ENCODE peak calls at places on chromosomes 11 and 22, in nine cellular contexts. One of them, this sample, is unnamed.

GRCh38 chr11:61061081-61061826 is 41.0 kb upstream of the CD5 start:
- DNase-seq in left colon: peak
- DNase-seq in stimulated activated CD8-positive, alpha-beta memory T cell treated with anti-CD3 and anti-CD28 coated beads, Interleukin-15, amount 100 ng/mL, for 24 hours: peak
- DNase-seq in fibroblast of the aortic adventitia: peak
- DNase-seq in HEK293T: no peak
- DNase-seq in cardiac muscle cell: peak
- DNase-seq in heart right ventricle: no peak
- DNase-seq in COR-L47: no peak
- DNase-seq in left cardiac atrium: no peak
- DNase-seq in this sample: no peak

GRCh38 chr11:82972103-82972502 is 70.6 kb downstream of the DDIAS start:
- DNase-seq in HEK293T: no peak
- DNase-seq in cardiac muscle cell: no peak
- DNase-seq in heart right ventricle: no peak
- DNase-seq in stimulated activated CD8-positive, alpha-beta memory T cell treated with anti-CD3 and anti-CD28 coated beads, Interleukin-15, amount 100 ng/mL, for 24 hours: no peak
- DNase-seq in left cardiac atrium: no peak
- DNase-seq in left colon: no peak
- DNase-seq in COR-L47: no peak
- DNase-seq in fibroblast of the aortic adventitia: no peak
- DNase-seq in this sample: no peak

GRCh38 chr11:66966351-66966750 is 8.2 kb upstream of the PC start:
- DNase-seq in cardiac muscle cell: no peak
- DNase-seq in COR-L47: no peak
- DNase-seq in stimulated activated CD8-positive, alpha-beta memory T cell treated with anti-CD3 and anti-CD28 coated beads, Interleukin-15, amount 100 ng/mL, for 24 hours: no peak
- DNase-seq in left colon: no peak
- DNase-seq in HEK293T: no peak
- DNase-seq in left cardiac atrium: no peak
- DNase-seq in heart right ventricle: no peak
- DNase-seq in fibroblast of the aortic adventitia: no peak
- DNase-seq in this sample: no peak

GRCh38 chr11:17428930-17429329 is 40.5 kb upstream of the KCNJ11 start:
- DNase-seq in HEK293T: no peak
- DNase-seq in left cardiac atrium: no peak
- DNase-seq in COR-L47: no peak
- DNase-seq in fibroblast of the aortic adventitia: no peak
- DNase-seq in left colon: no peak
- DNase-seq in heart right ventricle: no peak
- DNase-seq in cardiac muscle cell: no peak
- DNase-seq in stimulated activated CD8-positive, alpha-beta memory T cell treated with anti-CD3 and anti-CD28 coated beads, Interleukin-15, amount 100 ng/mL, for 24 hours: no peak
- DNase-seq in this sample: no peak

GRCh38 chr22:19766506-19767426 is 6.2 kb downstream of the TBX1 start:
- DNase-seq in fibroblast of the aortic adventitia: no peak
- DNase-seq in stimulated activated CD8-positive, alpha-beta memory T cell treated with anti-CD3 and anti-CD28 coated beads, Interleukin-15, amount 100 ng/mL, for 24 hours: no peak
- DNase-seq in left cardiac atrium: peak
- DNase-seq in HEK293T: no peak
- DNase-seq in cardiac muscle cell: peak
- DNase-seq in left colon: peak
- DNase-seq in heart right ventricle: peak
- DNase-seq in COR-L47: no peak
- DNase-seq in this sample: peak

GRCh38 chr11:107549253-107549953 is 16.1 kb downstream of the ALKBH8 start:
- DNase-seq in heart right ventricle: no peak
- DNase-seq in left cardiac atrium: no peak
- DNase-seq in cardiac muscle cell: peak
- DNase-seq in HEK293T: peak
- DNase-seq in fibroblast of the aortic adventitia: peak
- DNase-seq in stimulated activated CD8-positive, alpha-beta memory T cell treated with anti-CD3 and anti-CD28 coated beads, Interleukin-15, amount 100 ng/mL, for 24 hours: no peak
- DNase-seq in COR-L47: peak
- DNase-seq in left colon: no peak
- DNase-seq in this sample: no peak

GRCh38 chr22:48943567-48944432 is 883.9 kb downstream of the BRD1 start:
- DNase-seq in fibroblast of the aortic adventitia: no peak
- DNase-seq in COR-L47: peak
- DNase-seq in stimulated activated CD8-positive, alpha-beta memory T cell treated with anti-CD3 and anti-CD28 coated beads, Interleukin-15, amount 100 ng/mL, for 24 hours: no peak
- DNase-seq in HEK293T: peak
- DNase-seq in heart right ventricle: no peak
- DNase-seq in left cardiac atrium: peak
- DNase-seq in cardiac muscle cell: no peak
- DNase-seq in left colon: no peak
- DNase-seq in this sample: no peak

GRCh38 chr11:134849833-134850232 is 437.8 kb upstream of the B3GAT1 start:
- DNase-seq in left colon: no peak
- DNase-seq in fibroblast of the aortic adventitia: no peak
- DNase-seq in stimulated activated CD8-positive, alpha-beta memory T cell treated with anti-CD3 and anti-CD28 coated beads, Interleukin-15, amount 100 ng/mL, for 24 hours: no peak
- DNase-seq in HEK293T: no peak
- DNase-seq in left cardiac atrium: no peak
- DNase-seq in cardiac muscle cell: no peak
- DNase-seq in heart right ventricle: no peak
- DNase-seq in COR-L47: no peak
- DNase-seq in this sample: no peak

GRCh38 chr11:1744137-1744878 is 6.1 kb downstream of the IFITM10 start:
- DNase-seq in left cardiac atrium: peak
- DNase-seq in stimulated activated CD8-positive, alpha-beta memory T cell treated with anti-CD3 and anti-CD28 coated beads, Interleukin-15, amount 100 ng/mL, for 24 hours: no peak
- DNase-seq in HEK293T: no peak
- DNase-seq in cardiac muscle cell: no peak
- DNase-seq in heart right ventricle: peak
- DNase-seq in COR-L47: no peak
- DNase-seq in fibroblast of the aortic adventitia: no peak
- DNase-seq in left colon: no peak
- DNase-seq in this sample: peak

GRCh38 chr22:39392341-39392948 is 7.1 kb upstream of the TAB1 start:
- DNase-seq in fibroblast of the aortic adventitia: no peak
- DNase-seq in COR-L47: no peak
- DNase-seq in left cardiac atrium: no peak
- DNase-seq in stimulated activated CD8-positive, alpha-beta memory T cell treated with anti-CD3 and anti-CD28 coated beads, Interleukin-15, amount 100 ng/mL, for 24 hours: no peak
- DNase-seq in HEK293T: no peak
- DNase-seq in cardiac muscle cell: peak
- DNase-seq in heart right ventricle: no peak
- DNase-seq in left colon: no peak
- DNase-seq in this sample: no peak

GRCh38 chr11:77086521-77087472 is 15.8 kb upstream of the OMP start:
- DNase-seq in stimulated activated CD8-positive, alpha-beta memory T cell treated with anti-CD3 and anti-CD28 coated beads, Interleukin-15, amount 100 ng/mL, for 24 hours: no peak
- DNase-seq in left colon: peak
- DNase-seq in COR-L47: no peak
- DNase-seq in heart right ventricle: no peak
- DNase-seq in left cardiac atrium: peak
- DNase-seq in HEK293T: no peak
- DNase-seq in fibroblast of the aortic adventitia: no peak
- DNase-seq in cardiac muscle cell: peak
- DNase-seq in this sample: peak

GRCh38 chr11:107157809-107158187 is 139.5 kb upstream of the GUCY1A2 start:
- DNase-seq in left colon: no peak
- DNase-seq in HEK293T: no peak
- DNase-seq in COR-L47: no peak
- DNase-seq in left cardiac atrium: no peak
- DNase-seq in fibroblast of the aortic adventitia: peak
- DNase-seq in cardiac muscle cell: peak
- DNase-seq in stimulated activated CD8-positive, alpha-beta memory T cell treated with anti-CD3 and anti-CD28 coated beads, Interleukin-15, amount 100 ng/mL, for 24 hours: no peak
- DNase-seq in heart right ventricle: no peak
- DNase-seq in this sample: no peak

GRCh38 chr11:125228425-125228824 is 63.9 kb downstream of the PKNOX2 start:
- DNase-seq in left cardiac atrium: no peak
- DNase-seq in left colon: no peak
- DNase-seq in fibroblast of the aortic adventitia: no peak
- DNase-seq in cardiac muscle cell: no peak
- DNase-seq in COR-L47: no peak
- DNase-seq in stimulated activated CD8-positive, alpha-beta memory T cell treated with anti-CD3 and anti-CD28 coated beads, Interleukin-15, amount 100 ng/mL, for 24 hours: no peak
- DNase-seq in HEK293T: no peak
- DNase-seq in heart right ventricle: no peak
- DNase-seq in this sample: no peak

GRCh38 chr11:125167954-125168821 is 3.6 kb downstream of the PKNOX2 start:
- DNase-seq in cardiac muscle cell: peak
- DNase-seq in COR-L47: no peak
- DNase-seq in stimulated activated CD8-positive, alpha-beta memory T cell treated with anti-CD3 and anti-CD28 coated beads, Interleukin-15, amount 100 ng/mL, for 24 hours: no peak
- DNase-seq in HEK293T: no peak
- DNase-seq in left colon: no peak
- DNase-seq in fibroblast of the aortic adventitia: peak
- DNase-seq in left cardiac atrium: no peak
- DNase-seq in heart right ventricle: no peak
- DNase-seq in this sample: no peak

GRCh38 chr22:41096391-41096790 is 4.0 kb downstream of the EP300 start:
- DNase-seq in stimulated activated CD8-positive, alpha-beta memory T cell treated with anti-CD3 and anti-CD28 coated beads, Interleukin-15, amount 100 ng/mL, for 24 hours: no peak
- DNase-seq in heart right ventricle: no peak
- DNase-seq in cardiac muscle cell: no peak
- DNase-seq in left colon: no peak
- DNase-seq in fibroblast of the aortic adventitia: no peak
- DNase-seq in COR-L47: no peak
- DNase-seq in HEK293T: no peak
- DNase-seq in left cardiac atrium: no peak
- DNase-seq in this sample: no peak

GRCh38 chr22:19821523-19822300 is 33.0 kb downstream of the GNB1L start:
- DNase-seq in cardiac muscle cell: no peak
- DNase-seq in HEK293T: no peak
- DNase-seq in fibroblast of the aortic adventitia: no peak
- DNase-seq in COR-L47: no peak
- DNase-seq in stimulated activated CD8-positive, alpha-beta memory T cell treated with anti-CD3 and anti-CD28 coated beads, Interleukin-15, amount 100 ng/mL, for 24 hours: no peak
- DNase-seq in left cardiac atrium: no peak
- DNase-seq in left colon: no peak
- DNase-seq in heart right ventricle: no peak
- DNase-seq in this sample: no peak

GRCh38 chr11:134939046-134939445 is 527.0 kb upstream of the B3GAT1 start:
- DNase-seq in HEK293T: no peak
- DNase-seq in heart right ventricle: no peak
- DNase-seq in left colon: no peak
- DNase-seq in left cardiac atrium: no peak
- DNase-seq in stimulated activated CD8-positive, alpha-beta memory T cell treated with anti-CD3 and anti-CD28 coated beads, Interleukin-15, amount 100 ng/mL, for 24 hours: no peak
- DNase-seq in cardiac muscle cell: no peak
- DNase-seq in fibroblast of the aortic adventitia: no peak
- DNase-seq in COR-L47: no peak
- DNase-seq in this sample: no peak

GRCh38 chr11:77814848-77815247 is 5.7 kb downstream of the RSF1 start:
- DNase-seq in left colon: no peak
- DNase-seq in cardiac muscle cell: no peak
- DNase-seq in HEK293T: no peak
- DNase-seq in fibroblast of the aortic adventitia: no peak
- DNase-seq in COR-L47: no peak
- DNase-seq in stimulated activated CD8-positive, alpha-beta memory T cell treated with anti-CD3 and anti-CD28 coated beads, Interleukin-15, amount 100 ng/mL, for 24 hours: no peak
- DNase-seq in heart right ventricle: no peak
- DNase-seq in left cardiac atrium: no peak
- DNase-seq in this sample: no peak

GRCh38 chr22:30362632-30363281 is 6.0 kb downstream of the CCDC157 start:
- DNase-seq in left colon: no peak
- DNase-seq in cardiac muscle cell: no peak
- DNase-seq in left cardiac atrium: no peak
- DNase-seq in COR-L47: peak
- DNase-seq in HEK293T: no peak
- DNase-seq in heart right ventricle: no peak
- DNase-seq in fibroblast of the aortic adventitia: no peak
- DNase-seq in stimulated activated CD8-positive, alpha-beta memory T cell treated with anti-CD3 and anti-CD28 coated beads, Interleukin-15, amount 100 ng/mL, for 24 hours: no peak
- DNase-seq in this sample: no peak

GRCh38 chr22:40498454-40499186 is 128.2 kb downstream of the SGSM3 start:
- DNase-seq in left colon: no peak
- DNase-seq in COR-L47: peak
- DNase-seq in HEK293T: no peak
- DNase-seq in stimulated activated CD8-positive, alpha-beta memory T cell treated with anti-CD3 and anti-CD28 coated beads, Interleukin-15, amount 100 ng/mL, for 24 hours: no peak
- DNase-seq in heart right ventricle: no peak
- DNase-seq in cardiac muscle cell: peak
- DNase-seq in fibroblast of the aortic adventitia: peak
- DNase-seq in left cardiac atrium: no peak
- DNase-seq in this sample: no peak

GRCh38 chr22:46763051-46763705 is 728 bp downstream of the TBC1D22A start:
- DNase-seq in heart right ventricle: peak
- DNase-seq in cardiac muscle cell: peak
- DNase-seq in left colon: no peak
- DNase-seq in HEK293T: no peak
- DNase-seq in stimulated activated CD8-positive, alpha-beta memory T cell treated with anti-CD3 and anti-CD28 coated beads, Interleukin-15, amount 100 ng/mL, for 24 hours: no peak
- DNase-seq in left cardiac atrium: no peak
- DNase-seq in COR-L47: no peak
- DNase-seq in fibroblast of the aortic adventitia: peak
- DNase-seq in this sample: no peak

GRCh38 chr22:42366815-42367581 is 65.2 kb downstream of the NFAM1 start:
- DNase-seq in stimulated activated CD8-positive, alpha-beta memory T cell treated with anti-CD3 and anti-CD28 coated beads, Interleukin-15, amount 100 ng/mL, for 24 hours: no peak
- DNase-seq in COR-L47: no peak
- DNase-seq in left colon: peak
- DNase-seq in HEK293T: no peak
- DNase-seq in cardiac muscle cell: no peak
- DNase-seq in fibroblast of the aortic adventitia: peak
- DNase-seq in left cardiac atrium: no peak
- DNase-seq in heart right ventricle: peak
- DNase-seq in this sample: no peak

GRCh38 chr11:44130751-44131150 is 35.3 kb downstream of the EXT2 start:
- DNase-seq in left cardiac atrium: no peak
- DNase-seq in stimulated activated CD8-positive, alpha-beta memory T cell treated with anti-CD3 and anti-CD28 coated beads, Interleukin-15, amount 100 ng/mL, for 24 hours: no peak
- DNase-seq in fibroblast of the aortic adventitia: no peak
- DNase-seq in HEK293T: no peak
- DNase-seq in heart right ventricle: no peak
- DNase-seq in left colon: no peak
- DNase-seq in cardiac muscle cell: no peak
- DNase-seq in COR-L47: no peak
- DNase-seq in this sample: no peak

GRCh38 chr11:1335264-1335810 is 25.9 kb upstream of the TOLLIP start:
- DNase-seq in COR-L47: no peak
- DNase-seq in heart right ventricle: no peak
- DNase-seq in HEK293T: no peak
- DNase-seq in cardiac muscle cell: no peak
- DNase-seq in fibroblast of the aortic adventitia: no peak
- DNase-seq in stimulated activated CD8-positive, alpha-beta memory T cell treated with anti-CD3 and anti-CD28 coated beads, Interleukin-15, amount 100 ng/mL, for 24 hours: no peak
- DNase-seq in left cardiac atrium: no peak
- DNase-seq in left colon: no peak
- DNase-seq in this sample: no peak

GRCh38 chr11:84847842-84848241 is 779.3 kb downstream of the DLG2 start:
- DNase-seq in stimulated activated CD8-positive, alpha-beta memory T cell treated with anti-CD3 and anti-CD28 coated beads, Interleukin-15, amount 100 ng/mL, for 24 hours: no peak
- DNase-seq in COR-L47: no peak
- DNase-seq in left cardiac atrium: no peak
- DNase-seq in heart right ventricle: no peak
- DNase-seq in HEK293T: no peak
- DNase-seq in left colon: no peak
- DNase-seq in cardiac muscle cell: no peak
- DNase-seq in fibroblast of the aortic adventitia: no peak
- DNase-seq in this sample: no peak